ENCODE peak calls at places on chromosomes 16 and 17, in five cellular contexts. C, D, B, K and E are unnamed samples.

GRCh38 chr16:49510676-49511305 is 137.2 kb downstream of the C16orf78 start:
- DNase-seq in C (no peak), D (no peak), B (no peak), K (no peak), E (no peak)

GRCh38 chr17:32813021-32813420 is 63.9 kb downstream of the MYO1D start:
- DNase-seq in C (no peak), D (no peak), B (no peak), K (peak), E (no peak)

GRCh38 chr17:3773511-3773910 is 27.5 kb downstream of the ITGAE start:
- DNase-seq in C (no peak), D (no peak), B (no peak), K (peak), E (no peak)

GRCh38 chr16:72637306-72637705 is 410.6 kb downstream of the ZFHX3 start:
- DNase-seq in C (no peak), D (no peak), B (no peak), K (peak), E (peak)

GRCh38 chr17:40113110-40113960 is 8.4 kb upstream of the MSL1 start:
- DNase-seq in C (peak), D (peak), B (peak), K (peak), E (peak)

GRCh38 chr16:74083582-74083981 is 213.0 kb upstream of the PSMD7 start:
- DNase-seq in C (no peak), D (no peak), B (no peak), K (no peak), E (no peak)

GRCh38 chr16:19031738-19032137 is 35.7 kb upstream of the COQ7 start:
- DNase-seq in C (no peak), D (no peak), B (no peak), K (no peak), E (no peak)

GRCh38 chr17:57463103-57463885 is 207.0 kb downstream of the MSI2 start:
- DNase-seq in C (no peak), D (no peak), B (no peak), K (peak), E (no peak)

GRCh38 chr16:86214326-86215232 is 295.7 kb upstream of the FOXF1 start:
- DNase-seq in C (peak), D (no peak), B (no peak), K (no peak), E (no peak)

GRCh38 chr17:42526031-42526444 is 10.0 kb upstream of the NAGLU start:
- DNase-seq in C (peak), D (no peak), B (peak), K (peak), E (no peak)

GRCh38 chr17:82657926-82658325 is 9.7 kb upstream of the WDR45B start:
- DNase-seq in C (no peak), D (no peak), B (no peak), K (no peak), E (no peak)

GRCh38 chr17:31428512-31428911 is 37.0 kb downstream of the RAB11FIP4 start:
- DNase-seq in C (no peak), D (no peak), B (no peak), K (no peak), E (no peak)

GRCh38 chr16:85484337-85485295 is 128.5 kb upstream of the GSE1 start:
- DNase-seq in C (no peak), D (no peak), B (no peak), K (no peak), E (no peak)

GRCh38 chr17:7914771-7915610 is 1.1 kb downstream of the RNF227 start:
- DNase-seq in C (peak), D (no peak), B (peak), K (peak), E (no peak)

GRCh38 chr16:19753815-19754643 is 36.0 kb downstream of the IQCK start:
- DNase-seq in C (no peak), D (no peak), B (no peak), K (peak), E (no peak)

GRCh38 chr16:1979271-1980025 is 1.8 kb downstream of the NOXO1 start:
- DNase-seq in C (no peak), D (no peak), B (no peak), K (peak), E (peak)

GRCh38 chr17:67469208-67469980 is 92.3 kb downstream of the PITPNC1 start:
- DNase-seq in C (no peak), D (no peak), B (no peak), K (peak), E (no peak)

GRCh38 chr16:27920391-27920891 is 143.1 kb downstream of the GSG1L start:
- DNase-seq in C (no peak), D (no peak), B (no peak), K (peak), E (peak)

GRCh38 chr16:15739449-15739848 is 89.4 kb downstream of the NDE1 start:
- DNase-seq in C (no peak), D (no peak), B (no peak), K (no peak), E (no peak)

GRCh38 chr17:35159926-35160325 is 12.3 kb downstream of the UNC45B start:
- DNase-seq in C (no peak), D (no peak), B (no peak), K (no peak), E (no peak)

GRCh38 chr16:21619765-21620462 is 20.5 kb downstream of the METTL9 start:
- DNase-seq in C (no peak), D (no peak), B (no peak), K (no peak), E (no peak)

GRCh38 chr17:55990332-55991006 is 162.8 kb upstream of the ANKFN1 start:
- DNase-seq in C (no peak), D (no peak), B (no peak), K (no peak), E (no peak)

GRCh38 chr17:30203471-30203981 is 32.0 kb downstream of the SLC6A4 start:
- DNase-seq in C (no peak), D (no peak), B (no peak), K (no peak), E (no peak)

GRCh38 chr16:25063102-25063501 is 47.9 kb upstream of the ARHGAP17 start:
- DNase-seq in C (no peak), D (no peak), B (no peak), K (no peak), E (no peak)

GRCh38 chr17:78226752-78227454 is 4.5 kb upstream of the TMEM235 start:
- DNase-seq in C (no peak), D (no peak), B (no peak), K (no peak), E (no peak)

GRCh38 chr17:45334231-45334630 is 17.4 kb upstream of the MAP3K14 start:
- DNase-seq in C (no peak), D (no peak), B (peak), K (no peak), E (no peak)

GRCh38 chr17:41959336-41960095 is 7.1 kb upstream of the CNP start:
- DNase-seq in C (peak), D (no peak), B (no peak), K (peak), E (no peak)

DNA sequence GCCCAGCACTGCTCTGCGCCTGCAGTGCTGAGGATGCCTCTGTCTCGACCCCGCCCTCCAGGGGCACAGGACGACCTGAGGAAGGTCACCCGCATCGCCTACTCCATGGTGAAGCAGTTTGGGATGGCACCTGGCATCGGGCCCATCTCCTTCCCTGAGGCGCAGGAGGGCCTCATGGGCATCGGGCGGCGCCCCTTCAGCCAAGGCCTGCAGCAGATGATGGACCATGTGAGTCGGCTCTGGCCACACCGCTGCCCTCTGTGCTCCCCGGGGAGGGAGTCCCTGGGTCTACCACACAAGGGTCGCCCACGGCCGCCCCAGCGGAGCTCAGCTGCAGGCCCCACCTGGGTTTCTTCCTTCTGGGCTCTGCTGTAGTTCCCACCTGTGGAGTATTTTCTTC is 6.7 kb upstream of the RPL13 start:
- DNase-seq in C (no peak), D (no peak), B (no peak), K (no peak), E (no peak)
- H3K27ac ChIP-seq in C (no peak), D (no peak), B (no peak), K (no peak), E (no peak)

DNA sequence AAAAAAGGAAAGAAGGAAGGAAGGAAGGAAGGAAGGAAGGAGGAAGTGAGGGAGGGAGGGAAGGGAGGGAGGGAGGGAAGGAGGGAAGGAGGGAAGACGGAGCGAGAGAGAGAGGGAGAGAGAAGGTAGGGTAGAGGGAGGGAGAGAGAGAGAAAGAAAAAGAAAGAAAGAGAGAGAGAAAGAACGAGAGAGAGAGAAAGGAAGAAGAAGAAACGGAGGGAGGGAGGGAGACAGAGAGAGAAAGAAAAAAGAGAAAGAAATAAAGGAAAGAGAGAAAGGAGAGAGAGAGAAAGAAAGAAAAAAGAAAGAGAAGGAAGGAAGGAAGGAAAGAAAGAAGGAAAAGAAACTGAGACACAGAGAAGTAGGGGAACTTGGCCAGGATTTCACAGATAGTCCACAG is 8.4 kb upstream of the SLC6A2 start:
- DNase-seq in C (no peak), D (no peak), B (no peak), K (no peak), E (no peak)
- H3K27ac ChIP-seq in C (no peak), D (no peak), B (no peak), K (no peak), E (no peak)

GRCh38 chr16:66481081-66481942 is 54.2 kb downstream of the BEAN1 start:
- DNase-seq in C (no peak), D (no peak), B (peak), K (no peak), E (no peak)

GRCh38 chr16:66480265-66481080 is 53.4 kb downstream of the BEAN1 start:
- DNase-seq in C (no peak), D (no peak), B (peak), K (no peak), E (peak)

GRCh38 chr16:66477028-66477515 is 50.0 kb downstream of the BEAN1 start:
- DNase-seq in C (no peak), D (no peak), B (no peak), K (peak), E (no peak)

GRCh38 chr16:66479661-66480264 is 52.7 kb downstream of the BEAN1 start:
- DNase-seq in C (no peak), D (no peak), B (peak), K (no peak), E (no peak)

DNA sequence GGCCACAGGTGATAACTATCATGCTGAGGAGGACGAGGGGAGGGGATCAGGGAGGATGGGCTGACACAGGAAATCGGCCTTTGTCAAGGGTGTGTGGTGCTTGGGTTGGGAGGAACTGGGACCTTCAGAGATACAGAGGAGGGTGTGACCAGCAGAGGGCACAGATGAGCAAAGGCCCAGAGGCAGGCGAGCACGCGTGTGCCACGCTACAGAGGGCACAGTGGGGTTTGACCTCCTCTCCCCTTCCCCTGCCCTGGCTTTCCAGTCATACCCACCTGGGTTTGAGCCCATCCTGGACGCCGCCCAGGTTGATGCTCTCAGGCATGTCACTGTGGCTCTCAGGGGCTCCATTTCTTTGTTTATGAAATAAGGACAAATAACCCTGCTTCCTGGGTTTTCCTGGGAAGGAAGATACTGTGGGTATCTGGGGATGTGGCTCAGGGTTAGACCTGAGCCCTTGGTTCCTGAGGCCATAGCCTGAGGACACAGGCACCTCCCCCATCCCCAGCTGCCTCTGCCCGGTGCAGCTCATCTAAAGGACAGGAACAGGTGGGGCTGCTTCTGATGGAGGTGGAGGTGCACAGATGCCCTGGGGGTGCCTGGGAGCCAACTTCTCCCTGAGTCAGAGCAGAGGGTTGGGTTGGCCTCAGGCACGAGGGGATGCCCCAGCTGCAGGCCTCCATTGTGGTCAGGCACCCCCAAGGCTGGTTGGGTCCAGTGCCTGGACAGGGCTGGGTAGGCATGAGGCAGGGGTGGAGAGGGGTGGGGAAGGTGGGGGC is 51.8 kb downstream of the BEAN1 start:
- DNase-seq in C (peak), D (peak), B (peak), K (peak), E (no peak)
- H3K27ac ChIP-seq in C (no peak), D (no peak), B (no peak), K (no peak), E (no peak)

GRCh38 chr17:2468270-2468669 is 43.4 kb downstream of the METTL16 start:
- DNase-seq in C (no peak), D (no peak), B (no peak), K (peak), E (no peak)
- H3K27ac ChIP-seq in C (no peak), D (no peak), B (no peak), K (no peak), E (no peak)

GRCh38 chr16:84312783-84313382 is 18.2 kb downstream of the WFDC1 start:
- DNase-seq in C (no peak), D (no peak), B (no peak), K (no peak), E (no peak)
- H3K27ac ChIP-seq in C (no peak), D (no peak), B (peak), K (no peak), E (no peak)